ENCODE peak calls at places on chromosomes 3 and 15, in nine cellular contexts. B is sigmoid colon, O is lung, A is BE2C, C is mucosa of descending colon, X is HepG2, D is spleen, E is PC-3, N is nephron progenitor cell. W is an unnamed sample.
A peak's percentile ranks its signal among the peaks of the same experiment; 100 is the strongest.

GRCh38 chr3:133211449-133211848 is 173.3 kb downstream of the TMEM108 start:
- DNase-seq in B (no peak), O (no peak), A (no peak), C (no peak), X (no peak), D (no peak), E (no peak), N (no peak), W (no peak)

GRCh38 chr3:171783626-171784025 is 26.7 kb downstream of the PLD1 start:
- DNase-seq in B (no peak), O (no peak), A (no peak), C (no peak), X (no peak), D (no peak), E (no peak), N (no peak), W (no peak)

GRCh38 chr15:31504462-31504839 is 177.8 kb downstream of the KLF13 start:
- DNase-seq in B (no peak), O (peak; percentile 71), A (no peak), C (no peak), X (no peak), D (no peak), E (no peak), N (no peak), W (no peak)

GRCh38 chr3:129888739-129889138 is 4.8 kb downstream of the TMCC1 start:
- DNase-seq in B (no peak), O (no peak), A (no peak), C (no peak), X (no peak), D (no peak), E (peak; percentile 86), N (no peak), W (no peak)

GRCh38 chr3:182375921-182376320 is 417.4 kb upstream of the ATP11B start:
- DNase-seq in B (no peak), O (no peak), A (no peak), C (no peak), X (no peak), D (no peak), E (no peak), N (no peak), W (no peak)

GRCh38 chr15:50241684-50242450 is 23.7 kb downstream of the HDC start:
- DNase-seq in B (no peak), O (no peak), A (no peak), C (no peak), X (no peak), D (no peak), E (peak; percentile 36), N (no peak), W (no peak)

GRCh38 chr3:114567774-114568173 is 273.9 kb downstream of the TIGIT start:
- DNase-seq in B (no peak), O (no peak), A (no peak), C (peak; percentile 21), X (no peak), D (no peak), E (no peak), N (no peak), W (no peak)

GRCh38 chr3:155870945-155871745 is 695 bp downstream of the GMPS start:
- DNase-seq in B (peak; percentile 82), O (peak; percentile 68), A (peak; percentile 53), C (peak; percentile 66), X (no peak), D (peak; percentile 92), E (peak; percentile 44), N (peak; percentile 62), W (no peak)

GRCh38 chr3:186109897-186110803 is 1.3 kb upstream of the ETV5 start:
- DNase-seq in B (no peak), O (no peak), A (peak; percentile 40), C (no peak), X (no peak), D (peak; percentile 80), E (no peak), N (peak; percentile 38), W (no peak)

GRCh38 chr3:188365184-188365583 is 211.2 kb downstream of the LPP start:
- DNase-seq in B (no peak), O (no peak), A (no peak), C (no peak), X (no peak), D (no peak), E (no peak), N (no peak), W (no peak)

GRCh38 chr3:132870596-132870995 is 148.4 kb upstream of the NPHP3 start:
- DNase-seq in B (no peak), O (no peak), A (no peak), C (no peak), X (no peak), D (no peak), E (no peak), N (no peak), W (no peak)

GRCh38 chr3:10949197-10949596 is 43.4 kb upstream of the SLC6A1 start:
- DNase-seq in B (no peak), O (no peak), A (no peak), C (no peak), X (no peak), D (no peak), E (no peak), N (no peak), W (no peak)

GRCh38 chr3:50189274-50189673 is 2.1 kb upstream of the GNAT1 start:
- DNase-seq in B (peak; percentile 87), O (peak; percentile 66), A (peak; percentile 77), C (peak; percentile 87), X (peak; percentile 78), D (no peak), E (peak; percentile 88), N (peak; percentile 68), W (no peak)

GRCh38 chr3:139111392-139112229 is 66.9 kb upstream of the PRR23C start:
- DNase-seq in B (no peak), O (peak; percentile 60), A (peak; percentile 73), C (peak; percentile 87), X (peak; percentile 12), D (no peak), E (peak; percentile 58), N (peak; percentile 80), W (peak; percentile 41)

GRCh38 chr15:64851503-64851840 is 9.8 kb downstream of the PLEKHO2 start:
- DNase-seq in B (peak; percentile 84), O (no peak), A (no peak), C (peak; percentile 43), X (no peak), D (no peak), E (no peak), N (no peak), W (no peak)

DNA sequence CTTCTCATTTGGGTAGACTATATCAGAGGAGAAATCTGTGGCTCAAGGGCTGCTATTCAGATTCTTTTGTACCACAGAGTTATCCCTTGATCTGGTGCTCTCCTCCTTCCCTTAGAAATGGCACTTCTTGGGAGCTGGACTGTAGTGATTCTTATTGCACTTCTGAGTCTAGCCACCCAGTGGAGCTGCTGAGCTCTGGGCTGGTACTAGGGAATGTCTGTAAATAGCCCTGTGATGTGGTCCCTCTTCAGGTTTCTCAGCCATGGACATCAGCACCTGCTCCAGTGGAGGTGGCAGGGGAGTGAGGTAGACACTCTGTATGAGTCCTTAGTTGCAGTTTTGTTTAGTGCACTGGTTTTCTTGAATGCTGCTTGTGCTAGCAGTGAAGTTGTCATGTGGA is 1292.6 kb downstream of the SI start:
- DNase-seq in B (no peak), O (no peak), A (no peak), C (no peak), X (no peak), D (no peak), E (peak; percentile 51), N (peak; percentile 36), W (no peak)
- TF ChIP-seq CTCF in B (no peak), O (no peak), A (peak; percentile 36), C (no peak), X (peak; percentile 47), D (no peak), E (peak; percentile 58), N (peak; percentile 50), W (peak; percentile 21)

GRCh38 chr3:51642462-51642861 is 28.6 kb upstream of the TEX264 start:
- DNase-seq in B (no peak), O (no peak), A (no peak), C (no peak), X (no peak), D (no peak), E (peak; percentile 38), N (no peak), W (no peak)
- TF ChIP-seq CTCF in B (no peak), O (no peak), A (peak; percentile 38), C (no peak), X (peak; percentile 32), D (peak; percentile 21), E (peak; percentile 67), N (no peak), W (peak; percentile 29)

GRCh38 chr15:82298520-82298919 is 35.9 kb downstream of the SAXO2 start:
- DNase-seq in B (no peak), O (peak; percentile 26), A (no peak), C (peak; percentile 19), X (no peak), D (peak; percentile 86), E (no peak), N (no peak), W (no peak)
- TF ChIP-seq CTCF in B (no peak), O (no peak), A (no peak), C (no peak), X (no peak), D (no peak), E (no peak), N (no peak), W (no peak)

GRCh38 chr3:46908294-46908985 is 30.9 kb downstream of the PTH1R start:
- DNase-seq in B (peak; percentile 57), O (no peak), A (no peak), C (peak; percentile 42), X (no peak), D (peak; percentile 55), E (peak; percentile 36), N (no peak), W (no peak)
- TF ChIP-seq CTCF in B (no peak), O (no peak), A (no peak), C (no peak), X (peak; percentile 50), D (no peak), E (peak; percentile 48), N (no peak), W (peak; percentile 17)

GRCh38 chr3:47012342-47013230 is 33.1 kb downstream of the NBEAL2 start:
- DNase-seq in B (no peak), O (no peak), A (no peak), C (no peak), X (no peak), D (peak; percentile 64), E (no peak), N (no peak), W (no peak)
- TF ChIP-seq CTCF in B (no peak), O (no peak), A (no peak), C (no peak), X (no peak), D (no peak), E (no peak), N (no peak), W (no peak)

GRCh38 chr3:126703512-126704493 is at the start of gene CHCHD6:
- DNase-seq in B (peak; percentile 97), O (peak; percentile 94), A (peak; percentile 99), C (peak; percentile 96), X (peak; percentile 93), D (peak; percentile 94), E (peak; percentile 94), N (peak; percentile 98), W (peak; percentile 85)
- TF ChIP-seq CTCF in B (no peak), O (no peak), A (peak; percentile 26), C (no peak), X (peak; percentile 60), D (no peak), E (peak; percentile 41), N (no peak), W (no peak)

W was measured in D721Med.